ENCODE peak calls at places on chromosomes 16 and 17, in nine cellular contexts. L, B, R, D, N, F, V, E and C are unnamed samples.

GRCh38 chr17:31433091-31433790 is 41.8 kb downstream of the RAB11FIP4 start:
- DNase-seq in L (no peak), B (no peak), R (no peak), D (no peak), N (no peak), F (no peak), V (no peak), E (no peak), C (peak)

GRCh38 chr17:2688351-2689342 is 22.9 kb downstream of the CLUH start:
- DNase-seq in L (peak), B (no peak), R (no peak), D (no peak), N (peak), F (no peak), V (no peak), E (no peak), C (no peak)

GRCh38 chr16:30032083-30032819 is 1.2 kb upstream of the TLCD3B start:
- DNase-seq in L (no peak), B (peak), R (peak), D (peak), N (no peak), F (no peak), V (peak), E (no peak), C (peak)

GRCh38 chr17:50634915-50635719 is 436 bp downstream of the ABCC3 start:
- DNase-seq in L (no peak), B (peak), R (peak), D (no peak), N (no peak), F (no peak), V (no peak), E (no peak), C (no peak)

GRCh38 chr17:76868669-76869208 is 535 bp downstream of the MGAT5B start:
- DNase-seq in L (no peak), B (peak), R (peak), D (no peak), N (no peak), F (no peak), V (no peak), E (peak), C (no peak)

GRCh38 chr16:24255446-24256352 is at the start of gene CACNG3:
- DNase-seq in L (peak), B (peak), R (peak), D (no peak), N (no peak), F (no peak), V (peak), E (peak), C (peak)

GRCh38 chr17:5249615-5250014 is 15.0 kb upstream of the SCIMP start:
- DNase-seq in L (no peak), B (peak), R (peak), D (peak), N (peak), F (peak), V (peak), E (peak), C (peak)

GRCh38 chr17:19485800-19486340 is 47.8 kb upstream of the SLC47A1 start:
- DNase-seq in L (no peak), B (no peak), R (no peak), D (no peak), N (no peak), F (no peak), V (no peak), E (no peak), C (no peak)

GRCh38 chr17:27407916-27408846 is 48.1 kb upstream of the KSR1 start:
- DNase-seq in L (no peak), B (no peak), R (peak), D (peak), N (no peak), F (no peak), V (peak), E (peak), C (no peak)

GRCh38 chr17:21001813-21002221 is 41.0 kb downstream of the USP22 start:
- DNase-seq in L (peak), B (no peak), R (no peak), D (no peak), N (no peak), F (no peak), V (no peak), E (no peak), C (no peak)

GRCh38 chr16:46996952-46997458 is 23.5 kb upstream of the DNAJA2 start:
- DNase-seq in L (no peak), B (no peak), R (no peak), D (no peak), N (no peak), F (no peak), V (no peak), E (no peak), C (no peak)

GRCh38 chr16:4797805-4798252 is 2.7 kb downstream of the SMIM22 start:
- DNase-seq in L (no peak), B (no peak), R (no peak), D (no peak), N (no peak), F (no peak), V (no peak), E (no peak), C (no peak)

GRCh38 chr17:82490512-82491195 is 28.9 kb upstream of the FOXK2 start:
- DNase-seq in L (no peak), B (no peak), R (no peak), D (no peak), N (no peak), F (no peak), V (no peak), E (no peak), C (no peak)

GRCh38 chr16:14600164-14600563 is 29.9 kb downstream of the PARN start:
- DNase-seq in L (no peak), B (no peak), R (peak), D (peak), N (no peak), F (no peak), V (peak), E (peak), C (no peak)

GRCh38 chr16:71536752-71537499 is 10.7 kb downstream of the CHST4 start:
- DNase-seq in L (no peak), B (no peak), R (no peak), D (no peak), N (no peak), F (no peak), V (no peak), E (no peak), C (no peak)

GRCh38 chr16:58105619-58106018 is 23.6 kb downstream of the CFAP20 start:
- DNase-seq in L (no peak), B (no peak), R (no peak), D (no peak), N (no peak), F (no peak), V (no peak), E (no peak), C (no peak)

GRCh38 chr16:14562691-14563491 is 67.2 kb downstream of the PARN start:
- DNase-seq in L (no peak), B (no peak), R (peak), D (peak), N (no peak), F (no peak), V (peak), E (peak), C (no peak)

GRCh38 chr17:14019186-14019956 is 49.9 kb upstream of the COX10 start:
- DNase-seq in L (no peak), B (no peak), R (no peak), D (peak), N (no peak), F (no peak), V (peak), E (no peak), C (no peak)

GRCh38 chr16:66388350-66389139 is 22.1 kb downstream of the CDH5 start:
- DNase-seq in L (no peak), B (no peak), R (no peak), D (no peak), N (no peak), F (no peak), V (no peak), E (no peak), C (no peak)

GRCh38 chr17:9241371-9241712 is 220.0 kb downstream of the NTN1 start:
- DNase-seq in L (peak), B (no peak), R (no peak), D (peak), N (peak), F (no peak), V (no peak), E (no peak), C (no peak)

GRCh38 chr17:72373910-72374741 is 253.3 kb downstream of the SOX9 start:
- DNase-seq in L (no peak), B (no peak), R (peak), D (peak), N (no peak), F (no peak), V (peak), E (no peak), C (no peak)

GRCh38 chr17:61764846-61765245 is 98.5 kb downstream of the BRIP1 start:
- DNase-seq in L (no peak), B (no peak), R (no peak), D (no peak), N (no peak), F (no peak), V (no peak), E (no peak), C (no peak)

GRCh38 chr16:89711601-89712475 is 8.9 kb downstream of the VPS9D1 start:
- DNase-seq in L (peak), B (peak), R (peak), D (peak), N (no peak), F (no peak), V (peak), E (peak), C (peak)

GRCh38 chr17:35160354-35161201 is 13.0 kb downstream of the UNC45B start:
- DNase-seq in L (no peak), B (no peak), R (no peak), D (no peak), N (no peak), F (no peak), V (no peak), E (no peak), C (no peak)

GRCh38 chr16:58124601-58124915 is 4.6 kb downstream of the CFAP20 start:
- DNase-seq in L (no peak), B (no peak), R (no peak), D (peak), N (no peak), F (no peak), V (peak), E (no peak), C (no peak)

GRCh38 chr16:84830765-84831384 is 11.1 kb downstream of the CRISPLD2 start:
- DNase-seq in L (no peak), B (no peak), R (no peak), D (no peak), N (no peak), F (no peak), V (no peak), E (no peak), C (no peak)

GRCh38 chr17:11332706-11333105 is 91.7 kb downstream of the SHISA6 start:
- DNase-seq in L (no peak), B (no peak), R (no peak), D (no peak), N (no peak), F (no peak), V (no peak), E (no peak), C (no peak)

GRCh38 chr17:81509048-81509686 is 3.4 kb downstream of the ACTG1 start:
- DNase-seq in L (no peak), B (no peak), R (no peak), D (no peak), N (no peak), F (no peak), V (no peak), E (no peak), C (no peak)

GRCh38 chr17:57413848-57414651 is 157.7 kb downstream of the MSI2 start:
- DNase-seq in L (no peak), B (no peak), R (no peak), D (no peak), N (no peak), F (no peak), V (no peak), E (no peak), C (no peak)

GRCh38 chr17:36937001-36937960 is at the start of gene LHX1:
- DNase-seq in L (no peak), B (peak), R (peak), D (no peak), N (no peak), F (no peak), V (no peak), E (no peak), C (no peak)

GRCh38 chr17:68820825-68821481 is 134.2 kb downstream of the ABCA8 start:
- DNase-seq in L (no peak), B (no peak), R (no peak), D (no peak), N (no peak), F (no peak), V (no peak), E (no peak), C (no peak)

GRCh38 chr17:79923974-79924638 is 84.9 kb upstream of the CBX4 start:
- DNase-seq in L (peak), B (peak), R (peak), D (peak), N (no peak), F (no peak), V (peak), E (no peak), C (peak)

GRCh38 chr17:79925242-79925957 is 86.2 kb upstream of the CBX4 start:
- DNase-seq in L (peak), B (no peak), R (peak), D (peak), N (no peak), F (no peak), V (peak), E (peak), C (no peak)

GRCh38 chr17:79926002-79926307 is 86.7 kb upstream of the CBX4 start:
- DNase-seq in L (no peak), B (no peak), R (no peak), D (no peak), N (no peak), F (no peak), V (no peak), E (no peak), C (no peak)

GRCh38 chr17:79922798-79923197 is 83.6 kb upstream of the CBX4 start:
- DNase-seq in L (no peak), B (no peak), R (no peak), D (no peak), N (no peak), F (no peak), V (no peak), E (no peak), C (no peak)

GRCh38 chr17:79924639-79924976 is 85.4 kb upstream of the CBX4 start:
- DNase-seq in L (no peak), B (no peak), R (no peak), D (no peak), N (no peak), F (no peak), V (no peak), E (no peak), C (no peak)
- TF ChIP-seq CTCF in L (no peak), B (peak), R (no peak), D (no peak), N (no peak), F (no peak), V (no peak), E (no peak), C (no peak)

DNA sequence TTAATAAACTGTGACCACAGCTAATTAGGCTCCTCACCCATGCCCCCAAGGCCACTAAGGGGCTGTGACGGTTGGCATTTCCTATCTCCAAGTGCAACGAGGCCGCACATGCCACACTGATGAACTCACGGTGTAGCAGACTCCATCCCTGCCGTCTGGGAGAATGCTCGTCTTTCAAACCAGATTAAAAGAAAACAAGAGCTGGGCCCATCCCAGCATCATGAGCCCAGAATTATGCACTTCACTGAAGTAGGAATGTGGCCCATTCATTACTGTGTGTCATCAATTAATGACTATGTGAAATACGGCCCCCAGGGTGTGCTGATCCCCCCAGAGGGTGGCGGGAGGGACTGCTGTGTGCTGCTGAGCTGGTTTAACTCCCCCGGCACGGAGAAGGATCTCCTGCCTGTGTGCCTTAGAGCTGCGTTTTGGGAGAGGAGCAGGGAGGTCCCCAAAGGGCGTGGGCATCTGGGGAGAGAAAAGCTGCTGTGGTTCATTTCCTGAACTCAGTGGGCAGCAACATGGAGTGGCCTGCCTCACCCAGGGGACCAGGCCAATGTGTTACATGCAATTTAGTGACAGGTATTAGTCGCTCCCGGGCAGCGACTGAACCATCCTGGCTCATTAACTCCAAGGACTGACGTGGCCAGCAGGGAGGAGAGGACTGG is 194.5 kb downstream of the FOXL1 start:
- DNase-seq in L (no peak), B (no peak), R (peak), D (peak), N (no peak), F (peak), V (peak), E (no peak), C (no peak)
- TF ChIP-seq CTCF in L (no peak), B (no peak), R (peak), D (no peak), N (no peak), F (no peak), V (no peak), E (no peak), C (no peak)

GRCh38 chr17:41063449-41063848 is 2.2 kb downstream of the KRTAP2-4 start:
- DNase-seq in L (no peak), B (no peak), R (no peak), D (no peak), N (no peak), F (no peak), V (no peak), E (no peak), C (no peak)

GRCh38 chr17:41065829-41066624 is at the start of gene KRTAP2-4:
- DNase-seq in L (no peak), B (no peak), R (no peak), D (peak), N (no peak), F (peak), V (peak), E (peak), C (no peak)

GRCh38 chr17:41067281-41067680 is 1.6 kb upstream of the KRTAP2-4 start:
- DNase-seq in L (no peak), B (no peak), R (no peak), D (peak), N (no peak), F (peak), V (peak), E (no peak), C (no peak)

GRCh38 chr17:41061969-41062368 is 2.1 kb upstream of the KRTAP2-3 start:
- DNase-seq in L (no peak), B (no peak), R (no peak), D (peak), N (no peak), F (peak), V (peak), E (peak), C (no peak)

DNA sequence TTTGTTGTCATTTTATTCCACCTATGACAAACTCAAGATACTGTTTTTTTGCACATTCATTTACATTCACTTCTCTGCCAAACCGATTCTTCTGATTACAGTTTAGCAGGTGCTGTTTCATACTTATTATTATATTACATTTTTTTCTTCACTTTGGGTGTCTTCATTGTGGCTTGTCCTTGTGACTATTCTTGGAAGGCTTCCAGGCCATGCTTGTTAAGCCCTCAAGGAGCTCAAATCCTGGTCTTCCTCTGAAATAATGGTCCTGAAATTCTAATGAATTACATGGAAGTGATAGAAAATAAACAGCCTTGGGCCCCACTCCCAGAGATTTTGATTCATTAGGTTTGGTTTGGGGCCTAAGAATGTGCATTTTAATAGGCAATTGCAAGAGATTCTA is 1.4 kb downstream of the KRTAP2-4 start:
- DNase-seq in L (no peak), B (no peak), R (no peak), D (no peak), N (no peak), F (no peak), V (no peak), E (no peak), C (no peak)
- TF ChIP-seq CTCF in L (no peak), B (no peak), R (no peak), D (no peak), N (no peak), F (no peak), V (no peak), E (no peak), C (no peak)

GRCh38 chr17:7969434-7969833 is 33.0 kb upstream of the GUCY2D start:
- DNase-seq in L (no peak), B (no peak), R (no peak), D (peak), N (no peak), F (no peak), V (no peak), E (no peak), C (no peak)

GRCh38 chr17:7974638-7975131 is 27.7 kb upstream of the GUCY2D start:
- DNase-seq in L (no peak), B (no peak), R (no peak), D (no peak), N (no peak), F (no peak), V (no peak), E (no peak), C (no peak)

GRCh38 chr17:7971651-7972050 is 30.8 kb upstream of the GUCY2D start:
- DNase-seq in L (no peak), B (no peak), R (no peak), D (no peak), N (no peak), F (no peak), V (no peak), E (no peak), C (no peak)

GRCh38 chr17:7967751-7968150 is 34.7 kb upstream of the GUCY2D start:
- DNase-seq in L (no peak), B (no peak), R (no peak), D (no peak), N (no peak), F (no peak), V (no peak), E (no peak), C (no peak)

GRCh38 chr17:7972131-7972785 is 30.2 kb upstream of the GUCY2D start:
- DNase-seq in L (no peak), B (no peak), R (no peak), D (peak), N (no peak), F (no peak), V (no peak), E (no peak), C (no peak)
- TF ChIP-seq CTCF in L (no peak), B (no peak), R (no peak), D (peak), N (no peak), F (no peak), V (peak), E (peak), C (no peak)

GRCh38 chr17:41406205-41406604 is 8.8 kb upstream of the KRT31 start:
- DNase-seq in L (no peak), B (no peak), R (peak), D (no peak), N (no peak), F (no peak), V (no peak), E (no peak), C (no peak)
- TF ChIP-seq CTCF in L (no peak), B (no peak), R (peak), D (no peak), N (no peak), F (peak), V (no peak), E (peak), C (no peak)

DNA sequence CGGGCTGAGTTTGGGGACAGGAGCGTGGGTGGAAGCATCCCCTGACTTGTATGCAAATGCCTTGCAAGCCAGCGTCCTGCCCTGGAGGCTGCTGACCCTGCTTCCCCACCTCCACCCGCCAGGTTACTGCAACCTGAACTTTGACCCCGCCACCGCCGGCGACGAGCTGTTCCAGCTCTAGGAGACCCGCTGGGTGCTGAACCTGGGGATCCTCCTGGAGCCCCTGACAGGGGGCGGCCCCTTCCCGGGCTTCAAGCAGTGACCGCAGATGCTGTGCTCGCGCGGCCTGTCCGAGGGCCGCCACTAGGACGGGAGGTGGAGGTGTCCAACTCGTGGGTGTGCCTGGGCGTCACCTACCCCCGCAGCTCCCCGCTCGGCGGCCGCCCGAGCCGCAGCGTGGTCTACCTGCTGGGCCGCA is 10.7 kb upstream of the SLC16A5 start:
- DNase-seq in L (no peak), B (peak), R (no peak), D (no peak), N (no peak), F (no peak), V (no peak), E (no peak), C (no peak)
- TF ChIP-seq CTCF in L (no peak), B (no peak), R (no peak), D (no peak), N (no peak), F (no peak), V (no peak), E (no peak), C (no peak)

DNA sequence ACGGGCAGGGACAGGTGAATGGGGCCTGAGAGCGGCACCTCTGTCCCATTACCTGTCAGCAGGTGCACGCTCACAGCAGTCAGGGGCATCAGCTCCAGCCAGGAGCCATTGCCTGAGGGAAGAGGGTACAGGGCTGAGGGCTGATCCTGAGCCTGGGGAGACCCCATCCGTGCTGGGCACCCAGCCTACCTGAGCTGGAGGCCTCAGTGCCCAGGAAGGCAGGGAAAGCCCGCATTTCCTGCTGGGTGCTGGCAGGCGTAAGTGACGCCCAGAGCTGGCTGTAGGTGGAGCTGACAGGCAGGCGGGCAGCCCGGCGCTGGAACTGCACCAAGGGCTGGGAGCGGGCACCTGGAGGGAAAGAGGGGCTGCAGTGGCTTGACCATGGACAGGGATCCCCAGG is 7.4 kb downstream of the FAM171A2 start:
- DNase-seq in L (no peak), B (no peak), R (no peak), D (no peak), N (no peak), F (no peak), V (no peak), E (no peak), C (no peak)
- TF ChIP-seq CTCF in L (no peak), B (no peak), R (no peak), D (no peak), N (no peak), F (no peak), V (no peak), E (no peak), C (no peak)